ENCODE peak calls at places on chromosomes 2 and 18, in six cellular contexts. B, V, C, L, J and W are unnamed samples.

GRCh38 chr2:135914485-135914884 is 38.2 kb upstream of the MCM6 start:
- DNase-seq in L (no peak), J (no peak), V (no peak), C (no peak), B (no peak), W (no peak)

GRCh38 chr2:224545884-224546644 is 39.1 kb downstream of the CUL3 start:
- DNase-seq in V (no peak), J (no peak), B (no peak), C (peak), L (no peak), W (peak)

GRCh38 chr2:232624554-232624842 is 8.9 kb upstream of the EFHD1 start:
- DNase-seq in C (no peak), V (no peak), J (no peak), L (no peak), B (no peak), W (no peak)

GRCh38 chr18:13398631-13399030 is 180.1 kb downstream of the LDLRAD4 start:
- DNase-seq in J (no peak), L (no peak), C (no peak), V (no peak), B (no peak), W (no peak)

GRCh38 chr2:52964916-52965530 is 802.6 kb upstream of the CHAC2 start:
- DNase-seq in C (no peak), V (no peak), B (no peak), L (no peak), J (no peak), W (no peak)

GRCh38 chr2:205769494-205769848 is 87.2 kb downstream of the NRP2 start:
- DNase-seq in C (peak), B (no peak), L (no peak), V (no peak), J (no peak), W (no peak)

GRCh38 chr2:46899053-46899452 is 16.6 kb downstream of the MCFD2 start:
- DNase-seq in B (no peak), L (no peak), V (no peak), J (no peak), C (no peak), W (no peak)

GRCh38 chr2:235043762-235044500 is 92.1 kb downstream of the SH3BP4 start:
- DNase-seq in L (no peak), C (no peak), V (no peak), J (no peak), B (no peak), W (no peak)

GRCh38 chr2:101516833-101517690 is 42.1 kb upstream of the RFX8 start:
- DNase-seq in V (no peak), L (no peak), C (peak), B (no peak), J (no peak), W (peak)

GRCh38 chr2:209771474-209772292 is at the start of gene UNC80:
- DNase-seq in L (no peak), B (no peak), V (peak), C (peak), J (peak), W (no peak)

GRCh38 chr18:28065031-28065792 is 111.7 kb downstream of the CDH2 start:
- DNase-seq in V (peak), B (no peak), J (no peak), L (no peak), C (peak), W (peak)

GRCh38 chr18:79579807-79580480 is 99.7 kb upstream of the CTDP1 start:
- DNase-seq in V (no peak), B (peak), L (no peak), J (peak), C (no peak), W (no peak)

GRCh38 chr2:159226059-159226461 is 60.4 kb downstream of the WDSUB1 start:
- DNase-seq in B (no peak), V (no peak), J (peak), C (peak), L (no peak), W (no peak)

GRCh38 chr2:150478206-150478974 is 9.1 kb downstream of the RND3 start:
- DNase-seq in J (no peak), V (no peak), L (no peak), C (peak), B (no peak), W (no peak)

DNA sequence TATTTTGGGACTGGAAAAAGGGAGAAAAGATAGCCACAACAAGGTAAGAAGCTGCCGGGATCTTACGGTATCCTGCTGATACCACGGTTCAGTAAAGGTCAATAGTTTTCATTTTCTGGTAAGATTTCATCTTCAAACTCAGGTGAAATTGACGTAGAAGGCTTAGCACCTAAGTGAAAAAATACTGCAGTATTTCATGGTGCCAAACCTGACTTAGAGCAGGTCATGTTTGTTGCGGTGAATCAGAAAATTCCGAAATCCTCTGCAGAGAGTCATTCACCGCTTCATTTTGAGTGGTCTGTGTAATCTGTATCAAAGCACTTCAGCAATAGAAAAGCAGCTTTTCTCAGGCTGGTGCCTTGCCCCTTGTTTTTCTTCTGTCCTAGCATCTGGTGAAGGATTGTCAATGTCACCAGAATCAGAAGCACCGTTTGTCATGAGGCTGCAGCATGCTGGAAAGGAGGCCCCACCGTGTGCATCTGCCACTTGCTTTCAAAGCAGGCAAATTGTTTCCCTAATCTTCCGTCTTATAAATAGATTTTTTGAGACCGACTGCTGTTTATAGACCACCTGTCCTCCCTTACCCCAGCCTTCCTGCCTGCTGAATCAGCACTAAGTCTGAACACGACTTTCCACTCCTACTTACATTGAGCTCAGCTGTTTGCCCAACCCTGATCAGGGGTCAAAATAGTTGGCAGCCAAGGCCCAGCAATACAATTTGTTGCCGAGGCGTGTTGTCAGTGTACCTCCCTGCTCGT is 156.3 kb downstream of the EML6 start:
- DNase-seq in B (no peak), C (no peak), V (peak), J (no peak), L (no peak), W (no peak)
- H3K4me3 ChIP-seq in B (no peak), C (no peak), V (no peak), J (no peak), L (no peak), W (no peak)

GRCh38 chr2:181679544-181679979 is 755 bp downstream of the NEUROD1 start:
- DNase-seq in L (no peak), V (no peak), B (no peak), J (no peak), C (no peak), W (no peak)

GRCh38 chr2:181682795-181683517 is 2.6 kb upstream of the NEUROD1 start:
- DNase-seq in L (no peak), B (no peak), J (no peak), V (no peak), C (no peak), W (no peak)

GRCh38 chr2:181682026-181682789 is 1.9 kb upstream of the NEUROD1 start:
- DNase-seq in V (no peak), J (peak), L (no peak), C (no peak), B (no peak), W (no peak)

GRCh38 chr2:181680055-181680936 is at the start of gene NEUROD1:
- DNase-seq in L (no peak), J (peak), C (no peak), B (no peak), V (peak), W (no peak)

GRCh38 chr2:181680937-181681811 is 857 bp upstream of the NEUROD1 start:
- DNase-seq in J (peak), C (no peak), V (no peak), B (no peak), L (no peak), W (no peak)
- H3K4me3 ChIP-seq in J (peak), C (peak), V (peak), B (peak), L (peak), W (no peak)

DNA sequence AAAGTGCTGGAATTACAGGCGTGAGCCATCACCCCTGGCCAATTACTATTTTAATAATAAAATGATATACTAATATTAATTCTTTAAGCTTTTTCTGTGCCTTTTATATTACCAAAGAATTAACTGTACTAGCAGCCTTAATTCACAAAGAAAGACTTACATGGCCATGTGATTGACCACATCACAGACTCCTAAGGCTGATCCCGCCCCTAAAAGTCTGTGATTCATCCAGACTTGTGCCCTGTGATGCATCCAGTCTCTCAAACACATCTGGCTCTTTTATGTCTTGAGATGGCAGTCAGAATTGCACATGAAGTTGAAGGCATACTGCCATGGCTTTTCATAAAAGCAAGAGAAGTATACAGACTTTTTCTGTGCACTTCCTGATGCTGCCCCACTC is 91.7 kb downstream of the DTNA start:
- DNase-seq in L (no peak), C (peak), J (no peak), V (peak), B (no peak), W (no peak)
- H3K4me3 ChIP-seq in L (no peak), C (no peak), J (no peak), V (no peak), B (no peak), W (no peak)

GRCh38 chr2:11187733-11188132 is 32.5 kb downstream of the SLC66A3 start:
- DNase-seq in L (no peak), C (no peak), J (no peak), V (no peak), B (no peak), W (no peak)

GRCh38 chr2:11182951-11183350 is 27.7 kb downstream of the SLC66A3 start:
- DNase-seq in B (no peak), L (no peak), C (no peak), J (no peak), V (no peak), W (no peak)

GRCh38 chr2:11186145-11186544 is 30.9 kb downstream of the SLC66A3 start:
- DNase-seq in B (no peak), J (no peak), C (no peak), V (no peak), L (no peak), W (no peak)

GRCh38 chr2:11187083-11187619 is 31.9 kb downstream of the SLC66A3 start:
- DNase-seq in B (no peak), V (no peak), L (no peak), J (no peak), C (peak), W (no peak)
- H3K4me3 ChIP-seq in B (no peak), V (no peak), L (no peak), J (no peak), C (no peak), W (no peak)

DNA sequence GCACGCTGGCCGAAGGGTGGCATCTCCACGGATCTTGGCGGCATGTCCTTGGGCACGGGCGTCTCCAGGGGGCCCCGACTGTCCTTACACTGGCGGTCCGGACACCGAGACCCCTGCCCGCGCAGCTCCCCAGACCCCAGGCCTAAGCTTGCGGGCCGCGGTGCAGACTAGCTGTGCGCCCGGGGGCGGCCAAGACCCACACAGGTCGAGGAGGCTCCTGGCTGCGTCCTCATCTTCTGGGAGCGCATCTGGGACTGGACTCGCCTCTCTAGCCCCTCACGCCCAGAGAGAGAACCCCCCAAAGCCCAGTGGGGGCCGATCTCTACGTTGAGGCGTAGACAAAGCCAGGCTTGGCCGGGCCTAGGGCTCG is 468 bp upstream of the TWIST2 start:
- DNase-seq in B (no peak), J (peak), V (no peak), C (no peak), L (no peak), W (no peak)
- H3K4me3 ChIP-seq in B (peak), J (peak), V (peak), C (peak), L (no peak), W (peak)

GRCh38 chr2:217789003-217789735 is 213.6 kb downstream of the TNS1 start:
- DNase-seq in V (peak), L (peak), B (peak), J (peak), C (peak), W (no peak)
- H3K4me3 ChIP-seq in V (no peak), L (peak), B (peak), J (no peak), C (no peak), W (no peak)